ENCODE peak calls at places on chromosomes 3 and 15, in nine cellular contexts. B is LHCN-M2; Y is activated T-cell treated with anti-CD3 and anti-CD28 coated beads, Interleukin-2, amount 50 U/mL, for 72 hours; Z is iPS-NIHi11; F is HFFc6; T is activated B cell treated with CpG ODN at 0.5 μM for 24 hours; N is D721Med; H is Peyer's patch; C is CD4-positive, CD25-positive, alpha-beta regulatory T cell. K is an unnamed sample.

GRCh38 chr3:195150194-195151118 is 120.5 kb downstream of the XXYLT1 start:
- DNase-seq in B (no peak), Y (peak; percentile 41), Z (peak; percentile 37), F (no peak), T (no peak), N (no peak), H (peak; percentile 64), C (no peak), K (peak; percentile 54)

GRCh38 chr3:45794177-45794560 is 2.2 kb downstream of the SLC6A20 start:
- DNase-seq in B (no peak), Y (no peak), Z (no peak), F (no peak), T (no peak), N (no peak), H (no peak), C (no peak), K (no peak)

GRCh38 chr15:67696087-67696486 is 129.2 kb upstream of the SKOR1 start:
- DNase-seq in B (no peak), Y (no peak), Z (no peak), F (no peak), T (no peak), N (no peak), H (no peak), C (no peak), K (no peak)

GRCh38 chr3:108388136-108389132 is 92.1 kb downstream of the HHLA2 start:
- DNase-seq in B (peak; percentile 37), Y (no peak), Z (no peak), F (no peak), T (no peak), N (no peak), H (no peak), C (no peak), K (no peak)

GRCh38 chr3:72397586-72397985 is 450.7 kb downstream of the SHQ1 start:
- DNase-seq in B (peak; percentile 72), Y (no peak), Z (no peak), F (no peak), T (no peak), N (no peak), H (no peak), C (no peak), K (no peak)

GRCh38 chr3:111541911-111542483 is at the start of gene CD96:
- DNase-seq in B (no peak), Y (peak; percentile 79), Z (no peak), F (no peak), T (no peak), N (no peak), H (no peak), C (peak; percentile 83), K (no peak)

GRCh38 chr3:105513042-105513441 is 146.3 kb downstream of the ALCAM start:
- DNase-seq in B (peak; percentile 71), Y (no peak), Z (no peak), F (peak; percentile 79), T (no peak), N (no peak), H (no peak), C (no peak), K (no peak)

GRCh38 chr3:112413074-112413473 is 80.1 kb downstream of the CD200 start:
- DNase-seq in B (no peak), Y (no peak), Z (no peak), F (no peak), T (no peak), N (no peak), H (no peak), C (no peak), K (no peak)

GRCh38 chr15:85473455-85473854 is 93.1 kb downstream of the AKAP13 start:
- DNase-seq in B (peak; percentile 50), Y (peak; percentile 25), Z (no peak), F (peak; percentile 29), T (no peak), N (no peak), H (no peak), C (no peak), K (no peak)

GRCh38 chr15:44092221-44092620 is 102.8 kb downstream of the FRMD5 start:
- DNase-seq in B (peak; percentile 86), Y (no peak), Z (no peak), F (peak; percentile 74), T (no peak), N (no peak), H (no peak), C (no peak), K (no peak)

GRCh38 chr3:72031581-72031980 is 246.6 kb upstream of the PROK2 start:
- DNase-seq in B (peak; percentile 78), Y (no peak), Z (no peak), F (peak; percentile 74), T (no peak), N (no peak), H (no peak), C (no peak), K (no peak)

GRCh38 chr3:14441240-14441919 is 39.0 kb downstream of the SLC6A6 start:
- DNase-seq in B (no peak), Y (no peak), Z (no peak), F (peak; percentile 49), T (no peak), N (no peak), H (no peak), C (no peak), K (no peak)

GRCh38 chr3:17261627-17262369 is 377.0 kb downstream of the PLCL2 start:
- DNase-seq in B (no peak), Y (no peak), Z (no peak), F (no peak), T (no peak), N (no peak), H (no peak), C (no peak), K (no peak)

GRCh38 chr3:101902041-101902440 is 52.7 kb downstream of the NFKBIZ start:
- DNase-seq in B (peak; percentile 97), Y (no peak), Z (no peak), F (peak; percentile 93), T (no peak), N (no peak), H (no peak), C (no peak), K (no peak)

GRCh38 chr3:12345584-12346494 is 57.0 kb downstream of the PPARG start:
- DNase-seq in B (no peak), Y (no peak), Z (no peak), F (no peak), T (no peak), N (no peak), H (no peak), C (no peak), K (no peak)

GRCh38 chr15:23416349-23417276 is 30.4 kb downstream of the GOLGA6L2 start:
- DNase-seq in B (no peak), Y (no peak), Z (peak; percentile 62), F (no peak), T (no peak), N (no peak), H (no peak), C (no peak), K (no peak)

GRCh38 chr3:179321585-179322322 is 1.1 kb upstream of the ZNF639 start:
- DNase-seq in B (peak; percentile 58), Y (peak; percentile 8), Z (peak; percentile 35), F (peak; percentile 61), T (no peak), N (no peak), H (no peak), C (no peak), K (peak; percentile 42)

GRCh38 chr15:90451215-90451850 is 63.3 kb downstream of the IQGAP1 start:
- DNase-seq in B (peak; percentile 92), Y (no peak), Z (peak; percentile 42), F (peak; percentile 71), T (no peak), N (no peak), H (no peak), C (no peak), K (no peak)

K was measured in neural progenitor cell.